ENCODE peak calls at places on chromosomes 16 and 17, in nine cellular contexts. C is anterior cingulate cortex, A is iris pigment epithelial cell, M is head of caudate nucleus, Y is left lung, P is NCI-H460, H is left ventricle myocardium inferior, K is hepatic stellate cell, J is A549. X is an unnamed sample.
A peak's percentile ranks its signal among the peaks of the same experiment; 100 is the strongest.

GRCh38 chr16:9092282-9092962 is 978 bp downstream of the HAPSTR1 start:
- DNase-seq in H (peak; percentile 63), Y (peak; percentile 48), A (no peak), M (peak; percentile 62), J (no peak), C (no peak), P (no peak), K (no peak), X (peak; percentile 83)

GRCh38 chr17:77662796-77663195 is 295.7 kb upstream of the TNRC6C start:
- DNase-seq in C (no peak), A (no peak), H (no peak), Y (no peak), M (no peak), P (no peak), J (no peak), K (no peak), X (no peak)

GRCh38 chr16:12262454-12263180 is 286.1 kb downstream of the SNX29 start:
- DNase-seq in H (no peak), M (no peak), C (no peak), K (no peak), J (no peak), Y (no peak), A (no peak), P (no peak), X (no peak)

GRCh38 chr17:13513039-13513405 is 88.7 kb downstream of the HS3ST3A1 start:
- DNase-seq in K (no peak), P (no peak), H (no peak), Y (no peak), C (no peak), M (no peak), J (no peak), A (peak; percentile 27), X (no peak)

GRCh38 chr17:28807925-28808641 is 34.5 kb downstream of the FAM222B start:
- DNase-seq in H (no peak), K (peak; percentile 66), C (no peak), M (no peak), A (peak; percentile 94), J (peak; percentile 57), Y (no peak), P (peak; percentile 79), X (no peak)

GRCh38 chr17:81832608-81833159 is 407 bp downstream of the MCRIP1 start:
- DNase-seq in P (no peak), H (peak; percentile 30), C (no peak), A (no peak), J (no peak), Y (no peak), K (peak; percentile 56), M (no peak), X (no peak)

GRCh38 chr16:56356276-56357241 is 68.8 kb downstream of the AMFR start:
- DNase-seq in Y (peak; percentile 84), H (peak; percentile 80), P (peak; percentile 83), A (peak; percentile 90), M (peak; percentile 84), J (peak; percentile 91), C (peak; percentile 57), K (peak; percentile 96), X (peak; percentile 85)

GRCh38 chr16:80250376-80250775 is 290.4 kb upstream of the DYNLRB2 start:
- DNase-seq in M (no peak), H (no peak), C (no peak), Y (no peak), J (no peak), K (no peak), P (no peak), A (no peak), X (no peak)

GRCh38 chr17:31494259-31495048 is 103.0 kb downstream of the RAB11FIP4 start:
- DNase-seq in Y (no peak), K (no peak), M (no peak), P (no peak), H (no peak), C (no peak), J (no peak), A (no peak), X (no peak)

GRCh38 chr17:73841431-73842060 is 197.3 kb upstream of the SDK2 start:
- DNase-seq in H (no peak), C (no peak), A (no peak), Y (no peak), J (peak; percentile 54), P (no peak), K (no peak), M (no peak), X (no peak)

GRCh38 chr17:43578352-43578698 is 32.2 kb upstream of the ETV4 start:
- DNase-seq in Y (no peak), A (no peak), K (no peak), H (no peak), J (no peak), C (no peak), P (no peak), M (no peak), X (no peak)

GRCh38 chr17:44826123-44826790 is 3.8 kb downstream of the GJC1 start:
- DNase-seq in P (no peak), C (no peak), Y (no peak), J (no peak), A (no peak), M (no peak), K (no peak), H (no peak), X (no peak)

GRCh38 chr16:5006348-5007193 is 27.2 kb downstream of the NAGPA start:
- DNase-seq in Y (no peak), P (no peak), M (peak; percentile 43), K (no peak), H (no peak), C (no peak), J (no peak), A (no peak), X (no peak)

GRCh38 chr17:63698886-63699637 is 863 bp downstream of the LIMD2 start:
- DNase-seq in H (peak; percentile 58), A (peak; percentile 48), J (no peak), K (peak; percentile 38), Y (peak; percentile 81), C (no peak), M (peak; percentile 58), P (no peak), X (no peak)

GRCh38 chr16:65178151-65178550 is 56.3 kb upstream of the CDH11 start:
- DNase-seq in A (peak; percentile 39), K (peak; percentile 38), P (no peak), J (no peak), M (no peak), H (no peak), Y (no peak), C (no peak), X (no peak)

GRCh38 chr17:66649818-66650489 is 185.0 kb upstream of the CACNG5 start:
- DNase-seq in Y (no peak), M (no peak), A (no peak), H (no peak), C (no peak), P (no peak), K (no peak), J (no peak), X (no peak)